ENCODE peak calls at places on chromosomes 4 and X, in nine cellular contexts. Q is A549, I is left ventricle myocardium inferior, T is SK-N-SH, X is GM12878, Z is cardiac muscle cell, R is thyroid gland, E is neural progenitor cell, G is H9. H is an unnamed sample. For H3K4me1, the result is how much of the 10 kb centered on the place peaks cover.

GRCh38 chr4:11428161-11428700 is 463 bp downstream of the HS3ST1 start:
- DNase-seq in Z (no peak), G (peak), X (no peak), I (no peak), Q (peak), R (no peak), E (peak), T (no peak), H (no peak)

GRCh38 chr4:188417181-188417580 is 277.9 kb downstream of the TRIML1 start:
- DNase-seq in X (no peak), R (no peak), I (no peak), T (no peak), Z (no peak), Q (no peak), G (peak), E (peak), H (no peak)

GRCh38 chrX:7170903-7171302 is 22.9 kb upstream of the PUDP start:
- DNase-seq in E (no peak), Q (no peak), T (peak), R (no peak), I (no peak), Z (peak), X (no peak), G (peak), H (no peak)

GRCh38 chr4:43224591-43224990 is 332.1 kb downstream of the GRXCR1 start:
- DNase-seq in Z (peak), G (no peak), T (no peak), R (no peak), X (no peak), E (no peak), Q (no peak), I (no peak), H (no peak)

GRCh38 chr4:104493071-104493831 is 1.4 kb downstream of the CXXC4 start:
- DNase-seq in I (no peak), Q (no peak), G (no peak), T (peak), E (peak), X (no peak), R (no peak), Z (no peak), H (no peak)

GRCh38 chr4:171308661-171309060 is 504.5 kb upstream of the GALNTL6 start:
- DNase-seq in E (no peak), Q (no peak), G (no peak), Z (no peak), I (no peak), T (no peak), X (no peak), R (no peak), H (no peak)

GRCh38 chr4:26474551-26474950 is 15.7 kb downstream of the CCKAR start:
- DNase-seq in I (no peak), X (no peak), E (no peak), R (no peak), G (no peak), Q (no peak), T (no peak), Z (no peak), H (no peak)

GRCh38 chr4:2280531-2281300 is 18.8 kb upstream of the MXD4 start:
- DNase-seq in I (no peak), G (no peak), Q (no peak), Z (no peak), E (no peak), T (no peak), X (no peak), R (peak), H (no peak)

GRCh38 chrX:1002611-1003010 is 209.8 kb downstream of the CRLF2 start:
- DNase-seq in G (peak), Z (no peak), X (no peak), Q (no peak), E (no peak), T (no peak), I (no peak), R (no peak), H (no peak)

GRCh38 chr4:98659106-98659592 is 738 bp upstream of the TSPAN5 start:
- DNase-seq in G (peak), Z (peak), R (peak), Q (peak), X (no peak), E (peak), T (no peak), I (no peak), H (no peak)

GRCh38 chr4:87978656-87979055 is 3.1 kb downstream of the SPP1 start:
- DNase-seq in X (no peak), I (no peak), T (no peak), R (no peak), Q (no peak), Z (no peak), E (no peak), G (no peak), H (no peak)

GRCh38 chr4:1558205-1558604 is 125.9 kb downstream of the FAM53A start:
- DNase-seq in T (no peak), E (no peak), Q (no peak), G (no peak), X (no peak), R (no peak), Z (no peak), I (no peak), H (no peak)

GRCh38 chrX:153944140-153944799 is at the start of gene RENBP:
- DNase-seq in G (peak), Q (no peak), E (peak), X (no peak), I (peak), T (peak), Z (no peak), R (peak), H (no peak)

GRCh38 chr4:184801781-184802180 is 24.0 kb downstream of the ACSL1 start:
- DNase-seq in Z (no peak), T (no peak), R (no peak), I (no peak), G (no peak), Q (no peak), E (no peak), X (no peak), H (no peak)

GRCh38 chr4:149084128-149084527 is 641.9 kb upstream of the NR3C2 start:
- DNase-seq in R (no peak), I (no peak), X (no peak), G (no peak), Q (no peak), E (no peak), T (no peak), Z (no peak), H (no peak)

GRCh38 chrX:19729761-19730160 is 157.6 kb downstream of the SH3KBP1 start:
- DNase-seq in E (no peak), X (no peak), I (no peak), T (no peak), Z (no peak), Q (no peak), R (no peak), G (no peak), H (no peak)

GRCh38 chr4:87732033-87732770 is 67.2 kb upstream of the IBSP start:
- DNase-seq in G (no peak), E (no peak), Z (peak), X (no peak), R (no peak), I (no peak), Q (no peak), T (no peak), H (no peak)

GRCh38 chr4:112141366-112142138 is 3.7 kb upstream of the FAM241A start:
- DNase-seq in I (no peak), Z (peak), E (no peak), R (no peak), X (no peak), T (no peak), G (no peak), Q (no peak), H (no peak)

GRCh38 chrX:119073200-119073905 is 560 bp downstream of the CT47C1 start:
- DNase-seq in E (no peak), I (no peak), X (no peak), R (no peak), Z (no peak), Q (no peak), G (no peak), T (no peak), H (no peak)

GRCh38 chr4:17817027-17817426 is 6.2 kb downstream of the NCAPG start:
- DNase-seq in Q (no peak), T (peak), E (peak), X (peak), Z (peak), G (no peak), I (no peak), R (no peak), H (no peak)

GRCh38 chrX:32774966-32775365 is 436.4 kb downstream of the DMD start:
- DNase-seq in E (no peak), R (no peak), X (no peak), T (no peak), Q (no peak), I (no peak), G (no peak), Z (no peak), H (no peak)

GRCh38 chrX:136725446-136726104 is 55.2 kb downstream of the ARHGEF6 start:
- DNase-seq in Z (peak), X (no peak), Q (no peak), E (no peak), I (no peak), G (no peak), R (no peak), T (no peak), H (peak)
- H3K27ac ChIP-seq in Z (no peak), X (no peak), Q (no peak), E (no peak), I (peak), G (no peak), R (no peak), T (peak), H (peak)

GRCh38 chrX:42680651-42681050 is 97.3 kb downstream of the PPP1R2C start:
- DNase-seq in T (no peak), G (peak), X (no peak), Q (no peak), E (peak), Z (peak), I (no peak), R (no peak), H (no peak)
- TF ChIP-seq CTCF in T (no peak), G (peak), X (peak), Q (no peak), E (no peak), Z (peak), I (no peak), R (no peak), H (no peak)

GRCh38 chr4:102868153-102868781 is 525 bp upstream of the CISD2 start:
- DNase-seq in Z (no peak), Q (no peak), T (no peak), X (no peak), R (peak), G (no peak), I (peak), E (no peak), H (peak)
- H3K4me1 ChIP-seq in Z (under half), Q (under half), T (under half), X (under half), R (under half), G (under half), I (under half), E (under half), H (under half)

DNA sequence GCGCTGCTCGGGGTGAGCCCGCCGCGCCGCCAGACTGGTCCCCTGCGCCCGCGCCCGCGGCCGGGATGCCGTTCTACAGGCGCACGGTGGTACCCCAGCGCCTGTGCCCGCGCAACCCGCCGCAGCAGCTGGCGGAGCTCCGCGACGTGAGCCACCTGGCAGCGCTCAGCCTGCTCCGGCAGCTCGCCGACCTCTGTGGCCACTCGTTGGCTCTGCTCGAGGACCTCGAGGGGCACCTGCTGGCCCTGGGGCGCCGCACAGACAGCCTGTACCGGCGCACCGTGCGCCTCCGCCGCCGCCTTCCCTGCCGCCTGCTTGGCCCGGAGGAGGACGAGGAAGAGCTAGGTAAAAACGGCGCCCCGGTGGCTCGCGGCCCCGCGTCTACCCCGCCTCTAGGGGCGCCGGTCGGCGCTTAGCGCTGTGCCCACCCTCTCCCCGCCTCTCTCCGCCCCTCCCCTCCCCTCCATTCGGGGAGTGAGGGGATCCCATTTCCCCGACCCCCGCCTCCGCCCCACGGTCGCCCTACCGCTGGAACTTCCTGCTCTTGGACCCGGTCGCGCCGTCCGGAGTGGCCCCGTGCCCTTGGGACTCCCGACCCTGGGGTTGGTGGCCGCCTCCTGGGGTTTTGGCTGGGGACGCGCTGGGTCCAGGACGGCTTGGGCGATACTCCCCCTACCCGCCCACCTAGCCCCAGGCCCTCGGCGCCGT is 532 bp downstream of the NHSL2 start:
- DNase-seq in X (no peak), G (peak), I (peak), Q (peak), E (peak), T (peak), R (peak), Z (no peak), H (peak)
- H3K27ac ChIP-seq in X (no peak), G (no peak), I (peak), Q (peak), E (no peak), T (no peak), R (no peak), Z (peak), H (peak)

GRCh38 chr4:152190907-152191306 is 345.0 kb downstream of the FBXW7 start:
- DNase-seq in R (no peak), Z (no peak), T (no peak), E (no peak), G (no peak), Q (no peak), I (no peak), X (no peak), H (no peak)
- TF ChIP-seq CTCF in R (no peak), Z (no peak), T (no peak), E (no peak), G (no peak), Q (no peak), I (no peak), X (no peak), H (no peak)

GRCh38 chr4:105603158-105603557 is 50.7 kb downstream of the ARHGEF38 start:
- DNase-seq in G (no peak), X (no peak), Q (no peak), Z (no peak), E (no peak), I (no peak), T (no peak), R (no peak), H (no peak)
- H3K4me1 ChIP-seq in G (under half), X (under half), Q (under half), Z (under half), E (under half), I (under half), T (under half), R (under half), H (under half)

DNA sequence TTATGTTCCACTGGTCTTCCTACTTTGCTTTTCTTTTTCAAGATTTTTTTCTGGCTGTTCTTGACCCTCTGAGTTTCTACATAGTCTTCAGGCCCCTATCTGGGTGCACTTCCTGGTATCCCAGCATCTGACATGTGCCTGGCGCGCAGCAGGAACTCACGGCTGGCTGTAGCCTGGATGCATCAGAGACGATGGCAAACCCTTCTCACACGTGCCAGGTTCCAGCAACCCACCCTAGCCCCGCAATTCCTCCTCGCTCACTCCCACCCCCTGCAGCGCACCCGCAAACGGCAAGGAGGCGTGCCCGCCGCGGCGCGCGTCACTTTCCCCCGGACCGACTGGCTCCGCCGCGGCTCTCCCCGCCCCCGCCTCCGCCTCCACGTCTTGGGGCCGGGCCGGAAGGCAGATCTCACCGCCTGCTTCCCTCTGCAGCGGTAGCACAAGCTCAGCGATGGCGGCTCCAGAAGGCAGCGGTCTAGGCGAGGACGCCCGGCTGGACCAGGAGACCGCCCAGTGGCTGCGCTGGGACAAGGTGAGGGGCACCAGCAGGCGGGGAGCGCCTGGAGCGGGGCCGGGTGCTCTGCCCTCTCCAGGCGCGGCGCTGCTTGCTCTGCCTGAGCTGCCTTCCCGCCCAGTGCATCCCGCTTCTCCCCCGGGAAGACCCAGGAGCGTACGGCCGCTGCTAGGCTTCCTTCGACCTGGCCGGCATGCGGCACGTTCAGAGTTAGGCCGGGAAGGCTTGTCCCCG is at the start of gene PGM2:
- DNase-seq in R (peak), T (peak), E (peak), Q (peak), Z (peak), I (peak), X (peak), G (peak), H (peak)
- H3K27ac ChIP-seq in R (peak), T (peak), E (no peak), Q (peak), Z (peak), I (peak), X (peak), G (no peak), H (peak)

GRCh38 chr4:6029254-6029653 is 11.0 kb upstream of the C4orf50 start:
- DNase-seq in R (no peak), X (no peak), E (peak), I (no peak), T (no peak), Q (no peak), G (no peak), Z (no peak), H (no peak)

GRCh38 chr4:6024450-6024960 is 6.3 kb upstream of the C4orf50 start:
- DNase-seq in G (no peak), T (no peak), X (no peak), I (no peak), Q (no peak), Z (no peak), E (no peak), R (no peak), H (no peak)

GRCh38 chr4:6030679-6031078 is 12.4 kb upstream of the C4orf50 start:
- DNase-seq in Z (no peak), E (no peak), R (no peak), G (no peak), Q (no peak), X (no peak), I (no peak), T (no peak), H (no peak)

GRCh38 chr4:6028168-6028567 is 9.9 kb upstream of the C4orf50 start:
- DNase-seq in G (no peak), Z (no peak), I (no peak), X (no peak), Q (no peak), E (no peak), R (no peak), T (no peak), H (no peak)

DNA sequence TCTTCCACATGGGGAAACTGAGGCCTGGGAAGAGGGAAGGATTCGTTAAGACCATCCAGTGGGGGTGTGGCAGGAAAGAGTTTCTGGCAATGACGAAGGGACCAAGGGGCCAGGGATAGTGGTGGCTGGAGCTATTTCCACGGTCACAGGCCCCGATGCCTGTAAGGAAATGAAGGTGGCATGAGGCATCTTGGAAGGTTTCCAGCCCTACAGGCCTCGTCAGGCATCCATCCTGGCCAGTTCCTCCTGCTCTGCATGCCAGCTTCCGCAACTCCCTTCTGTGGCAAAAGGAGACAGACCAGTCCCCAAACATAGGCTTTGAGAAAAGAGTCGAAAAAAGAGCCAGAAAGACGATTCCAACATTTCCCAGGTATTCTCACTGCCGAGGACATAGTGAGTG is 9.2 kb upstream of the C4orf50 start:
- DNase-seq in G (no peak), T (no peak), Q (no peak), R (no peak), Z (no peak), I (no peak), E (no peak), X (no peak), H (no peak)
- TF ChIP-seq CTCF in G (no peak), T (no peak), Q (no peak), R (no peak), Z (no peak), I (no peak), E (no peak), X (no peak), H (no peak)

H was measured in sigmoid colon.